ENCODE peak calls at places on chromosome 7, in ten cellular contexts. G, D, Z, E, B, K, V, A, N and H are unnamed samples.

GRCh38 chr7:5701085-5701914 is 80.2 kb downstream of the RNF216 start:
- DNase-seq in E (no peak), V (no peak), G (peak; percentile 58), D (no peak), B (no peak), N (peak; percentile 51), A (no peak), Z (no peak), K (no peak), H (no peak)

GRCh38 chr7:26052721-26053120 is 99.3 kb upstream of the NFE2L3 start:
- DNase-seq in D (no peak), A (no peak), B (no peak), V (no peak), Z (no peak), N (no peak), E (peak; percentile 57), K (no peak), G (no peak), H (no peak)

GRCh38 chr7:142006577-142006976 is 10.9 kb downstream of the MGAM start:
- DNase-seq in G (no peak), K (no peak), Z (no peak), A (no peak), B (no peak), V (no peak), N (no peak), D (no peak), E (no peak), H (no peak)

GRCh38 chr7:151817981-151818673 is 58.8 kb downstream of the PRKAG2 start:
- DNase-seq in E (no peak), D (no peak), V (no peak), Z (no peak), G (no peak), K (no peak), B (no peak), N (no peak), A (no peak), H (no peak)

GRCh38 chr7:130721486-130722277 is 12.3 kb downstream of the KLF14 start:
- DNase-seq in B (peak; percentile 74), A (peak; percentile 41), G (no peak), K (no peak), V (peak; percentile 35), E (no peak), N (no peak), Z (peak; percentile 38), D (peak; percentile 7), H (no peak)

GRCh38 chr7:100827330-100828226 is at the start of gene EPHB4:
- DNase-seq in N (no peak), A (peak; percentile 86), Z (peak; percentile 76), E (peak; percentile 59), D (peak; percentile 72), G (no peak), K (no peak), B (peak; percentile 91), V (peak; percentile 1), H (no peak)

GRCh38 chr7:86598311-86598710 is 45.4 kb upstream of the GRM3 start:
- DNase-seq in V (no peak), A (peak; percentile 45), G (no peak), E (no peak), D (no peak), K (no peak), B (no peak), Z (peak; percentile 31), N (no peak), H (no peak)

GRCh38 chr7:102129636-102130370 is 156.9 kb upstream of the SH2B2 start:
- DNase-seq in N (no peak), Z (peak; percentile 32), G (no peak), A (peak; percentile 71), D (no peak), K (no peak), V (no peak), E (no peak), B (peak; percentile 48), H (no peak)

GRCh38 chr7:143002106-143002505 is 24.8 kb downstream of the OR9A2 start:
- DNase-seq in D (no peak), A (no peak), B (no peak), K (no peak), E (peak; percentile 16), V (no peak), Z (no peak), G (no peak), N (no peak), H (no peak)